ENCODE peak calls at places on chromosomes 16 and 17, in seven cellular contexts. L is lower leg skin, U is tibial nerve, K is heart left ventricle, Y is ovary, X is A549, Q is uterus. F is an unnamed sample.
A peak's percentile ranks its signal among the peaks of the same experiment; 100 is the strongest.

GRCh38 chr16:29736112-29736511 is 9.7 kb downstream of the C16orf54 start:
- DNase-seq in U (no peak), Q (no peak), Y (no peak), X (peak; percentile 16), K (no peak), L (no peak), F (no peak)

GRCh38 chr17:82022981-82023446 is at the start of gene LRRC45:
- DNase-seq in U (peak; percentile 100), K (peak; percentile 100), Q (peak; percentile 99), L (peak; percentile 99), Y (peak; percentile 100), X (peak; percentile 100), F (peak; percentile 98)

GRCh38 chr17:68101992-68102758 is 66.6 kb downstream of the KPNA2 start:
- DNase-seq in X (peak; percentile 23), Q (no peak), U (no peak), Y (peak; percentile 45), L (no peak), K (no peak), F (no peak)

GRCh38 chr17:58344047-58344790 is 7.8 kb downstream of the SUPT4H1 start:
- DNase-seq in L (no peak), Q (no peak), K (no peak), X (no peak), U (no peak), Y (no peak), F (no peak)

GRCh38 chr16:48164907-48165715 is 9.3 kb upstream of the ABCC12 start:
- DNase-seq in X (peak; percentile 83), U (peak; percentile 57), L (peak; percentile 64), Q (peak; percentile 67), Y (peak; percentile 62), K (peak; percentile 88), F (peak; percentile 82)

GRCh38 chr16:89618114-89618999 is 4.9 kb downstream of the DPEP1 start:
- DNase-seq in Y (no peak), U (no peak), Q (no peak), X (peak; percentile 69), L (no peak), K (no peak), F (no peak)

GRCh38 chr17:82217530-82218204 is 5.0 kb upstream of the CCDC57 start:
- DNase-seq in Y (no peak), K (peak; percentile 88), Q (no peak), X (peak; percentile 83), L (no peak), U (no peak), F (peak; percentile 67)

GRCh38 chr17:63700528-63701441 is 860 bp upstream of the LIMD2 start:
- DNase-seq in U (no peak), Q (peak; percentile 56), X (no peak), K (peak; percentile 84), Y (peak; percentile 52), L (no peak), F (no peak)

GRCh38 chr17:29566473-29567361 is at the start of gene ABHD15:
- DNase-seq in U (peak; percentile 50), Y (peak; percentile 56), K (peak; percentile 85), L (peak; percentile 36), Q (peak; percentile 67), X (peak; percentile 75), F (peak; percentile 72)
- TF ChIP-seq POLR2A in U (peak; percentile 62), Y (no peak), K (no peak), L (no peak), Q (peak; percentile 27), X (peak; percentile 59), F (peak; percentile 10)

DNA sequence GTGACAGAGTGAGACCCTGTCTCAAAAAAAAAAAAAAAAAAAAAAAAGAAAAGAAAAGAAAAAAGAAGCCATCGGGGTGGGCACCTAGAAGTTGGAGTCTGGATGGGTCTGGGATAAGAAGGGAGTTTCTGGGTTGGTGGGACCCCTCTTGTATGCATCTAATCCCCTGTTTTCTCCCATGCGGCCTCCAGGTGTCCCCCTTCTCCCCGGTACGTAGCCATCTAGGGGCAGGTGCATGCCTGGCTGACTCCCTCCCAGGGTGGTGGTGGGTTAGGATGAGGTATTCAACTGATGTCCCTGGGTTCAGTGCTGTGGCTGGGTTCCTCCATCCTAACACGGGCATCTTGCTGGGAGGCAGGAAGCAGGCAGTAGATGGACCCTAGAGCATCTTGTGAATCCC is 13.0 kb downstream of the FMNL1 start:
- DNase-seq in K (no peak), Q (no peak), Y (no peak), L (no peak), U (no peak), X (peak; percentile 66), F (no peak)
- TF ChIP-seq POLR2A in K (no peak), Q (no peak), Y (no peak), L (no peak), U (no peak), X (no peak), F (no peak)

GRCh38 chr17:50053654-50053960 is 2.3 kb upstream of the ITGA3 start:
- DNase-seq in Q (no peak), K (no peak), L (no peak), X (no peak), U (no peak), Y (no peak), F (no peak)
- TF ChIP-seq POLR2A in Q (no peak), K (no peak), L (no peak), X (no peak), U (no peak), Y (no peak), F (no peak)

DNA sequence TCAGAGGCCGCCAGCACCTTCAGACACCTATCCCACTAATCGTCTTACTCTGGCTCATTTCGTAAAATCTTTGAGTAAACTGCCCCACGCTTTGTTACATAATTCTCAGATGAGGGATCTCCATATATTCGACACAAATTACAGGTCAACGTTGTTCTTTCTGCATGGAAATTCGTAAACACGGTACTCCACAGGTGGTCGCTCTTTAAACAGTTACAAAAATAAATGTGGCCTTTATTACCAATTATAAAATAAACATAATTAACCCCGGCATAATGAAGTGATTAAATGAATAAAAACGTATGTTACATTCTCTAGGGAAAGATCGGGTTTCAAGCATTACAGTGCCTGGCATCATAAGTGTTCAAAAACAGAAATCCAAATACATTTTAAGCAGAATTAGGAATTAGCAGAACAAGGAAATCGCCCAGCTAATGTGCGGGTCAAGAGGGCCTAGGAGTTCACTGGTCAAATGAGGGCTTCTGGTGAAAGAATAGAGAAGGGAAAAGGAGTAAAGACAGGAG is 943 bp upstream of the PIP4K2B start:
- DNase-seq in K (no peak), U (no peak), Q (no peak), X (no peak), L (no peak), Y (no peak), F (no peak)
- TF ChIP-seq POLR2A in K (no peak), U (no peak), Q (no peak), X (no peak), L (no peak), Y (no peak), F (no peak)

GRCh38 chr17:77494664-77495435 is 354.1 kb downstream of the SEC14L1 start:
- DNase-seq in U (peak; percentile 80), Q (peak; percentile 81), X (peak; percentile 77), Y (peak; percentile 85), K (peak; percentile 89), L (peak; percentile 79), F (peak; percentile 96)
- TF ChIP-seq POLR2A in U (no peak), Q (no peak), X (no peak), Y (no peak), K (no peak), L (no peak), F (no peak)

DNA sequence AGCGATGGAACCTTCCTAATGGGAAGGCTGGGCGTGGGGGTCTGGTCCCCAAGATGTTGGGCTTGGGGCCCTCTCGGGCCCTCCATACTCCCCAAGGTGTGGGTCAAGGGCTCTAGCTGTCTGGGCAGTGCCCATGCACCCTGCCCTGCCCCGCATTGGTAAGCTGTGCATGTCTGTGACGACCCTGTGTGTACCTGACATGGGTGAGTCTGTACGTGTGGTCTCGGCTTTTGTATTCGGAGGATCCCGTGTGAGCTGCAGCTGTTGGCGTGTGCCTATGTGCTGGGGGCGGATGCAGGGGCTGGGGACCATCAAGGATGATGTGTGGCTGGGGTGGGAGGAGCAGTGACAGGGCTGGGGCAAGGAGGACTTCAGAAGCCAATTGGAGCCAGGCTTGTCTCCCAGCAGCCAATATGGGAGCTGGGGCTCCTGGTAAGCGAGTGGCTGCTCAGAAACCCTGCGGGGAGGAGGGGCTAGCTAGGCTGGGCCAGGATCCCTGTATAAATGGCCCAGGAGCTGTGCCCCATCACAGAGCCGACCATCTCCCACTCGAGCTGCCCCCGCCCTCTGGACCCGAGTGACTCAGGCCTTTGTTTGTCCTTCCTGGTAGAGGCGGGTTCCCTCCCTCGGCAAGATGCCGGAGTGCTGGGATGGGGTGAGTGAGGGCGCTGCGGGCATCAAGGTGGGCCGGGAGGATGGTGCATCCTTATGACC is at the start of gene NDRG4:
- DNase-seq in Q (no peak), X (peak; percentile 91), U (no peak), L (no peak), K (no peak), Y (no peak), F (peak; percentile 82)
- TF ChIP-seq POLR2A in Q (no peak), X (peak; percentile 67), U (no peak), L (no peak), K (no peak), Y (no peak), F (peak; percentile 80)

GRCh38 chr17:4858880-4859260 is 25.7 kb downstream of the MINK1 start:
- DNase-seq in X (no peak), U (no peak), Q (no peak), Y (peak; percentile 39), L (peak; percentile 68), K (peak; percentile 74), F (peak; percentile 80)

GRCh38 chr17:4858068-4858879 is 25.1 kb downstream of the MINK1 start:
- DNase-seq in Y (no peak), L (no peak), K (no peak), U (no peak), Q (no peak), X (no peak), F (no peak)

GRCh38 chr17:4854181-4854681 is 21.1 kb downstream of the MINK1 start:
- DNase-seq in Y (no peak), K (no peak), L (peak; percentile 66), Q (no peak), U (no peak), X (peak; percentile 31), F (no peak)

GRCh38 chr17:4856271-4856936 is 23.3 kb downstream of the MINK1 start:
- DNase-seq in K (no peak), U (no peak), L (no peak), Q (no peak), X (no peak), Y (no peak), F (no peak)

GRCh38 chr17:4856937-4857314 is 23.8 kb downstream of the MINK1 start:
- DNase-seq in Q (no peak), U (no peak), K (no peak), L (no peak), Y (no peak), X (no peak), F (no peak)
- TF ChIP-seq POLR2A in Q (no peak), U (no peak), K (no peak), L (no peak), Y (no peak), X (no peak), F (no peak)